ENCODE peak calls at places on chromosomes 11 and 22, in five cellular contexts. M is brain microvascular endothelial cell, E is fibroblast of lung, S is fibroblast of the aortic adventitia, I is left ventricle myocardium inferior. T is an unnamed sample.

GRCh38 chr11:36292311-36292722 is 3.1 kb upstream of the COMMD9 start:
- DNase-seq in M (no peak), S (peak; percentile 48), I (no peak), E (peak; percentile 31), T (peak; percentile 65)

GRCh38 chr11:23679041-23679440 is 817.8 kb upstream of the LUZP2 start:
- DNase-seq in S (no peak), I (no peak), M (no peak), E (no peak), T (no peak)

GRCh38 chr11:101003468-101003867 is 126.1 kb downstream of the PGR start:
- DNase-seq in M (no peak), S (no peak), I (no peak), E (no peak), T (no peak)

GRCh38 chr11:31870609-31871309 is 59.6 kb upstream of the PAX6 start:
- DNase-seq in E (peak; percentile 33), M (peak; percentile 39), I (peak; percentile 19), S (peak; percentile 45), T (peak; percentile 30)

GRCh38 chr11:92329137-92329536 is 104.5 kb downstream of the FAT3 start:
- DNase-seq in E (no peak), I (no peak), M (no peak), S (no peak), T (no peak)

GRCh38 chr22:29621761-29622526 is 18.5 kb downstream of the NF2 start:
- DNase-seq in M (peak; percentile 93), I (no peak), E (peak; percentile 98), S (peak; percentile 94), T (peak; percentile 80)

GRCh38 chr11:9639099-9639498 is 24.8 kb upstream of the SWAP70 start:
- DNase-seq in M (no peak), I (peak; percentile 60), S (peak; percentile 10), E (no peak), T (no peak)

GRCh38 chr11:9313648-9314290 is 624 bp downstream of the TMEM41B start:
- DNase-seq in S (peak; percentile 11), I (no peak), M (no peak), E (peak; percentile 27), T (peak; percentile 33)

GRCh38 chr22:35357883-35358621 is 22.8 kb upstream of the HMOX1 start:
- DNase-seq in E (peak; percentile 69), S (no peak), I (no peak), M (no peak), T (no peak)

GRCh38 chr11:122509899-122510298 is 145.6 kb upstream of the UBASH3B start:
- DNase-seq in E (no peak), S (no peak), M (no peak), I (no peak), T (no peak)

GRCh38 chr11:117684731-117685130 is 112.3 kb downstream of the DSCAML1 start:
- DNase-seq in M (no peak), S (no peak), I (no peak), E (no peak), T (no peak)

GRCh38 chr11:106656646-106657045 is 361.6 kb downstream of the GUCY1A2 start:
- DNase-seq in S (no peak), I (no peak), M (no peak), E (peak; percentile 21), T (no peak)

GRCh38 chr22:50302564-50302963 is 4.9 kb downstream of the PLXNB2 start:
- DNase-seq in S (no peak), M (no peak), E (no peak), I (no peak), T (no peak)

GRCh38 chr11:128405693-128406364 is 181.5 kb downstream of the ETS1 start:
- DNase-seq in M (no peak), I (no peak), S (peak; percentile 52), E (no peak), T (peak; percentile 57)

GRCh38 chr11:94325681-94326080 is 21.3 kb downstream of the IZUMO1R start:
- DNase-seq in M (peak; percentile 14), I (no peak), S (peak; percentile 15), E (no peak), T (peak; percentile 39)

GRCh38 chr11:94120946-94121345 is 7.7 kb upstream of the PANX1 start:
- DNase-seq in M (peak; percentile 87), I (no peak), S (peak; percentile 64), E (peak; percentile 90), T (no peak)

GRCh38 chr11:73401924-73402833 is 26.0 kb downstream of the RELT start:
- DNase-seq in I (no peak), E (no peak), S (peak; percentile 49), M (no peak), T (no peak)

GRCh38 chr22:48365386-48365785 is 1462.3 kb downstream of the BRD1 start:
- DNase-seq in S (no peak), E (no peak), M (no peak), I (no peak), T (no peak)

GRCh38 chr11:83549984-83550667 is 264.0 kb upstream of the CCDC90B start:
- DNase-seq in E (no peak), I (no peak), M (no peak), S (no peak), T (no peak)

GRCh38 chr22:35637943-35638342 is 10.3 kb upstream of the APOL6 start:
- DNase-seq in I (no peak), M (no peak), S (no peak), E (no peak), T (peak; percentile 59)

GRCh38 chr22:48713266-48714205 is 1114.1 kb downstream of the BRD1 start:
- DNase-seq in E (peak; percentile 19), I (peak; percentile 6), S (no peak), M (no peak), T (no peak)

GRCh38 chr11:21263026-21263425 is 593.6 kb downstream of the NELL1 start:
- DNase-seq in I (no peak), M (no peak), S (no peak), E (no peak), T (no peak)

GRCh38 chr11:109135627-109136026 is 286.4 kb upstream of the C11orf87 start:
- DNase-seq in E (no peak), M (no peak), I (no peak), S (no peak), T (no peak)

GRCh38 chr11:12552677-12553076 is 121.5 kb upstream of the TEAD1 start:
- DNase-seq in S (peak; percentile 99), E (peak; percentile 97), M (peak; percentile 30), I (no peak), T (peak; percentile 83)

GRCh38 chr22:36148411-36148810 is 12.1 kb downstream of the APOL3 start:
- DNase-seq in S (no peak), M (no peak), E (no peak), I (no peak), T (no peak)

GRCh38 chr11:63017306-63017974 is 1.8 kb upstream of the SLC22A8 start:
- DNase-seq in S (no peak), E (peak; percentile 3), M (peak; percentile 4), I (no peak), T (no peak)

GRCh38 chr11:15575409-15575808 is 460.7 kb downstream of the INSC start:
- DNase-seq in E (no peak), I (no peak), S (no peak), M (no peak), T (no peak)

GRCh38 chr11:102251423-102251822 is 65.9 kb upstream of the BIRC3 start:
- DNase-seq in E (no peak), S (no peak), M (no peak), I (no peak), T (no peak)

GRCh38 chr11:102393272-102393730 is 46.3 kb downstream of the BIRC2 start:
- DNase-seq in I (no peak), E (no peak), S (no peak), M (no peak), T (no peak)

GRCh38 chr11:112279901-112280267 is 19.2 kb upstream of the PLET1 start:
- DNase-seq in M (peak; percentile 26), S (peak; percentile 55), I (peak; percentile 70), E (peak; percentile 43), T (peak; percentile 53)

GRCh38 chr22:22397292-22397870 is 111.2 kb downstream of the ZNF280B start:
- DNase-seq in S (peak; percentile 62), I (peak; percentile 59), M (no peak), E (peak; percentile 23), T (peak; percentile 4)

GRCh38 chr11:65894034-65894591 is 3.6 kb downstream of the CCDC85B start:
- DNase-seq in S (no peak), I (peak; percentile 64), M (no peak), E (no peak), T (no peak)

GRCh38 chr11:125245299-125245698 is 80.7 kb downstream of the PKNOX2 start:
- DNase-seq in I (no peak), M (no peak), E (no peak), S (peak; percentile 82), T (peak; percentile 27)

GRCh38 chr11:34358258-34358665 is 452 bp upstream of the ABTB2 start:
- DNase-seq in S (peak; percentile 67), E (peak; percentile 76), M (no peak), I (peak; percentile 58), T (peak; percentile 54)

GRCh38 chr11:43920598-43921419 is 21.6 kb upstream of the C11orf96 start:
- DNase-seq in I (peak; percentile 43), E (peak; percentile 100), M (peak; percentile 100), S (peak; percentile 100), T (peak; percentile 100)

GRCh38 chr11:122756417-122756816 is 81.9 kb upstream of the CRTAM start:
- DNase-seq in M (no peak), I (peak; percentile 33), E (no peak), S (no peak), T (no peak)

GRCh38 chr11:67506426-67507032 is 1.4 kb upstream of the PITPNM1 start:
- DNase-seq in M (no peak), I (no peak), S (no peak), E (no peak), T (no peak)
- H3K4me3 ChIP-seq in M (no peak overlapping the region), I (peak overlapping the region; percentile 97), S (no peak overlapping the region), E (no peak overlapping the region), T (no peak overlapping the region)

GRCh38 chr11:87917111-87917510 is 258.1 kb downstream of the RAB38 start:
- DNase-seq in M (no peak), I (no peak), S (no peak), E (no peak), T (no peak)
- H3K4me3 ChIP-seq in M (no peak overlapping the region), I (no peak overlapping the region), S (no peak overlapping the region), E (no peak overlapping the region), T (no peak overlapping the region)

DNA sequence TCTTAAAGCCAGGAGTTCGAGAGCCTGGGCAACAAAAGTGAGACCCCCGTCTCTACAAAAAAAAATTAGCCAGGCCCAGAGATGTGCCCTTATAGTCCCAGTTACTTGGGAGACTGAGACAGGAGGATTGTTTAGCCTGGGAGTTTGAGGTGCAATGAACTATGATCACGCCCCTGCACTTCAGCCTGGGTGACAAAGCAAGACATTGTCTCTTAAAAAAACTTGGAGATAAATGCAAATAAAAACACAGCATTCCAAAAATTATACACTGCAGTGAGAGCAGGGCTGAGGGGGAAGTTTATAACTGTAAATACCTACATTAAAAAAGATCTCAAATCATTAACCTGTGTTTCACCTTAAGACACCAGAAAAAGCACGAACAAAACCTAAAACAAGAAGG is 22.1 kb downstream of the AP2A2 start:
- DNase-seq in M (no peak), E (no peak), I (no peak), S (no peak), T (no peak)
- H3K4me3 ChIP-seq in M (no peak overlapping the region), E (no peak overlapping the region), I (no peak overlapping the region), S (no peak overlapping the region), T (no peak overlapping the region)

DNA sequence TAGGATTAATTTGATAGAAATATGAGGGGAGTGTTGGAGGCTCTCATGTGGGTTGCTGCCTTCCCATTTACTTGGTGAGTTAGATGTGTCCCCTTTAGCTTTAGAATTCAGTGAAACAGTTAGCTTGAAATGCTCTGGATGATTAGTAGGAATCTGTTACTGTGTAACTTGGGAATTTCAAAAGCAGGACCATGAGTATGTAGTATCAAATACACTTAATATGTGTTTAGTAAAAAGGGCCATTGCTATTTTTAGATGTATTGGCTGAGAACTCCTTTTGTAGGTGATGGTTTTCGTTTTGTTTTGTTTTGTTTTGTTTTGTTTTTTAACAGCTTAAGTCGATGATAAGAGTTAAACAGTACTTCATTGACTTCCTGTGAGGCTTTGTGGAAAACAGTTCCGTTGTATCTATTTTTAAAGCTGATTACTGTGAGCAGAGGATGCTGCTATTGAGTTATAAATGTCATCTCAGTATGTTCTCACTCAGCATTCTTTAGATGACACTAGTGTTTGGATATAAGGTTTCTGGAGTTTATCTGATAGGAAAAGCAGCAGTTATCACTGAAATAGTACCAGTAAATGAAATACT is 53.5 kb downstream of the MCAM start:
- DNase-seq in M (no peak), S (no peak), E (peak; percentile 26), I (no peak), T (peak; percentile 34)
- H3K4me3 ChIP-seq in M (no peak overlapping the region), S (no peak overlapping the region), E (no peak overlapping the region), I (peak overlapping the region; percentile 11), T (no peak overlapping the region)